ENCODE peak calls at places on chromosomes 4 and X, in six cellular contexts. R, S, P, J, Z and L are unnamed samples.

GRCh38 chr4:170089274-170089742 is 448 bp downstream of the AADAT start:
- DNase-seq in J (no peak), P (no peak), S (no peak), R (peak; percentile 47), Z (peak; percentile 57), L (peak; percentile 62)

GRCh38 chr4:57265831-57266582 is 155.8 kb upstream of the IGFBP7 start:
- DNase-seq in R (no peak), J (no peak), S (no peak), Z (no peak), P (no peak), L (no peak)

GRCh38 chrX:144006811-144007210 is 122.9 kb downstream of the UBE2NL start:
- DNase-seq in P (no peak), Z (peak; percentile 63), R (peak; percentile 10), S (no peak), J (no peak), L (no peak)

GRCh38 chr4:57129477-57129876 is 19.3 kb upstream of the IGFBP7 start:
- DNase-seq in J (no peak), R (no peak), S (no peak), Z (no peak), P (no peak), L (no peak)

GRCh38 chr4:19358015-19358414 is 893.7 kb upstream of the SLIT2 start:
- DNase-seq in P (no peak), J (no peak), R (peak; percentile 26), Z (no peak), S (no peak), L (peak; percentile 27)

GRCh38 chr4:3677671-3678070 is 88.5 kb upstream of the ADRA2C start:
- DNase-seq in Z (no peak), J (no peak), S (peak; percentile 41), R (no peak), P (no peak), L (no peak)

GRCh38 chr4:5863461-5864113 is 29.3 kb downstream of the CRMP1 start:
- DNase-seq in S (no peak), Z (peak; percentile 93), J (no peak), P (no peak), R (peak; percentile 97), L (peak; percentile 60)

GRCh38 chr4:8125526-8126056 is 33.0 kb downstream of the ABLIM2 start:
- DNase-seq in J (no peak), S (no peak), Z (no peak), P (no peak), R (no peak), L (no peak)

GRCh38 chrX:100687546-100687945 is 43.5 kb downstream of the SRPX2 start:
- DNase-seq in J (no peak), S (no peak), Z (no peak), R (no peak), P (no peak), L (no peak)

GRCh38 chr4:130524057-130524456 is 1428.1 kb downstream of the C4orf33 start:
- DNase-seq in P (no peak), J (no peak), Z (no peak), S (no peak), R (no peak), L (no peak)

GRCh38 chr4:84474107-84474506 is 25.0 kb downstream of the NKX6-1 start:
- DNase-seq in R (no peak), Z (no peak), P (no peak), J (no peak), S (no peak), L (no peak)

GRCh38 chr4:59039046-59039445 is 1928.9 kb upstream of the IGFBP7 start:
- DNase-seq in P (no peak), R (no peak), S (no peak), Z (no peak), J (no peak), L (no peak)

GRCh38 chr4:1407657-1408333 is 1.6 kb upstream of the NKX1-1 start:
- DNase-seq in S (no peak), Z (no peak), P (peak; percentile 49), R (no peak), J (no peak), L (no peak)
- H3K4me3 ChIP-seq in S (no peak overlapping the region), Z (no peak overlapping the region), P (no peak overlapping the region), R (no peak overlapping the region), J (no peak overlapping the region), L (no peak overlapping the region)

GRCh38 chr4:125316781-125317525 is 2.2 kb downstream of the FAT4 start:
- DNase-seq in Z (peak; percentile 46), R (peak; percentile 18), P (peak; percentile 88), S (peak; percentile 76), J (peak; percentile 74), L (peak; percentile 45)

GRCh38 chr4:125316391-125316780 is 1.6 kb downstream of the FAT4 start:
- DNase-seq in S (no peak), Z (no peak), J (peak; percentile 70), R (no peak), P (peak; percentile 88), L (no peak)

GRCh38 chr4:125315571-125316390 is 1.0 kb downstream of the FAT4 start:
- DNase-seq in J (peak; percentile 66), P (peak; percentile 87), R (peak; percentile 38), Z (peak; percentile 73), S (peak; percentile 74), L (peak; percentile 84)

GRCh38 chr4:125319311-125319710 is 4.6 kb downstream of the FAT4 start:
- DNase-seq in J (no peak), R (peak; percentile 49), Z (peak; percentile 15), S (no peak), P (no peak), L (peak; percentile 23)

DNA sequence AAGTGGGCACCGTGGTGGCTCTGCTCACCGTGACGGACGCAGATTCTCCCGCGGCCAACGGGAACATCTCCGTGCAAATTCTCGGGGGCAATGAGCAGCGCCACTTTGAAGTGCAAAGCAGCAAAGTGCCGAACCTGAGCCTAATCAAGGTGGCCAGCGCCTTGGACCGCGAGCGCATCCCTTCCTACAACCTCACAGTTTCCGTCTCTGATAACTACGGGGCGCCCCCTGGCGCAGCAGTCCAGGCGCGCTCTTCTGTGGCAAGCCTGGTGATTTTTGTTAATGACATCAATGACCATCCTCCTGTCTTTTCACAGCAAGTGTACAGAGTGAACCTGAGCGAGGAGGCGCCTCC is 2.7 kb downstream of the FAT4 start:
- DNase-seq in P (peak; percentile 89), J (peak; percentile 69), S (peak; percentile 73), Z (peak; percentile 53), R (peak; percentile 33), L (peak; percentile 82)
- H3K4me3 ChIP-seq in P (peak overlapping the region; percentile 73), J (peak overlapping the region; percentile 87), S (peak overlapping the region; percentile 97), Z (peak overlapping the region; percentile 87), R (peak overlapping the region; percentile 92), L (peak overlapping the region; percentile 99)

GRCh38 chrX:10039821-10040793 is 72.9 kb downstream of the CLDN34 start:
- DNase-seq in J (no peak), P (peak; percentile 39), S (no peak), R (no peak), Z (no peak), L (peak; percentile 48)
- H3K4me3 ChIP-seq in J (no peak overlapping the region), P (no peak overlapping the region), S (no peak overlapping the region), R (no peak overlapping the region), Z (no peak overlapping the region), L (no peak overlapping the region)

GRCh38 chr4:680091-680490 is 5.7 kb downstream of the MYL5 start:
- DNase-seq in Z (no peak), P (no peak), S (no peak), R (no peak), J (no peak), L (no peak)

GRCh38 chr4:681736-682451 is 7.1 kb downstream of the SLC49A3 start:
- DNase-seq in J (no peak), S (peak; percentile 77), Z (no peak), R (no peak), P (peak; percentile 92), L (no peak)

GRCh38 chr4:680565-680930 is 6.2 kb downstream of the MYL5 start:
- DNase-seq in P (peak; percentile 90), S (peak; percentile 71), Z (no peak), R (no peak), J (no peak), L (no peak)

GRCh38 chr4:679571-680083 is 5.3 kb downstream of the MYL5 start:
- DNase-seq in R (no peak), P (no peak), S (no peak), J (no peak), Z (no peak), L (no peak)

GRCh38 chr4:680931-681645 is 6.7 kb downstream of the MYL5 start:
- DNase-seq in Z (no peak), P (peak; percentile 96), R (no peak), S (peak; percentile 89), J (no peak), L (no peak)
- H3K4me3 ChIP-seq in Z (peak overlapping the region; percentile 39), P (no peak overlapping the region), R (peak overlapping the region; percentile 17), S (peak overlapping the region; percentile 36), J (peak overlapping the region; percentile 68), L (peak overlapping the region; percentile 46)

GRCh38 chr4:81136161-81136910 is 78.7 kb downstream of the PRKG2 start:
- DNase-seq in R (peak; percentile 94), S (peak; percentile 68), J (peak; percentile 74), Z (peak; percentile 88), P (no peak), L (peak; percentile 94)
- H3K4me3 ChIP-seq in R (no peak overlapping the region), S (no peak overlapping the region), J (no peak overlapping the region), Z (no peak overlapping the region), P (no peak overlapping the region), L (no peak overlapping the region)

GRCh38 chr4:87354168-87355102 is 31.8 kb upstream of the HSD17B13 start:
- DNase-seq in S (no peak), R (no peak), Z (peak; percentile 43), J (no peak), P (no peak), L (peak; percentile 25)
- H3K4me3 ChIP-seq in S (no peak overlapping the region), R (no peak overlapping the region), Z (no peak overlapping the region), J (no peak overlapping the region), P (no peak overlapping the region), L (no peak overlapping the region)

GRCh38 chr4:187668683-187669082 is 326.9 kb upstream of the ZFP42 start:
- DNase-seq in P (no peak), S (no peak), R (peak; percentile 20), J (no peak), Z (peak; percentile 24), L (no peak)
- H3K4me3 ChIP-seq in P (no peak overlapping the region), S (no peak overlapping the region), R (no peak overlapping the region), J (no peak overlapping the region), Z (no peak overlapping the region), L (no peak overlapping the region)

GRCh38 chr4:114600066-114600552 is 1.5 kb downstream of the UGT8 start:
- DNase-seq in R (no peak), Z (no peak), P (no peak), J (no peak), S (no peak), L (no peak)
- H3K4me3 ChIP-seq in R (peak overlapping the region; percentile 63), Z (no peak overlapping the region), P (no peak overlapping the region), J (peak overlapping the region; percentile 76), S (no peak overlapping the region), L (no peak overlapping the region)

GRCh38 chrX:121754301-121754700 is 706.9 kb downstream of the GLUD2 start:
- DNase-seq in Z (no peak), P (no peak), R (no peak), J (no peak), S (no peak), L (no peak)
- H3K4me3 ChIP-seq in Z (no peak overlapping the region), P (no peak overlapping the region), R (no peak overlapping the region), J (no peak overlapping the region), S (no peak overlapping the region), L (no peak overlapping the region)

DNA sequence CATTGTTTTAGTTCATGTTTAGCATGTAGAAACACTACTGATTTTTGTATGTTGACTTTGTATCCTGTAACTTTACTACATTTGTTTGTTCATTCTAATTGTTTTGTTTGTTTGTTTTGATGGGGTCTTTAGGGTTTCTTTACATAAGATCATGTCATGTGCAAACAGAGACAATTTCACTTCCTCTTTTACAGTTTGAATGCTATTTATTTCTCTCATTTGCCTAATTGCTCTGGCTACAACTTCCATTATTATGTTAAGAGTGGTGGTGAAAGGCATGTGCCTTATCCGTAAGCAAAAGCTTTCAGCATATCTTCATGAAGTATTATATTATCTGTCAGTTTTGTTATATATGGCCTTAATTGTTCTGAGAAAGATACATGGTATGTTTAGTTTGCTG is 571.1 kb downstream of the PCDH7 start:
- DNase-seq in R (no peak), P (no peak), Z (no peak), S (no peak), J (no peak), L (no peak)
- H3K4me3 ChIP-seq in R (no peak overlapping the region), P (no peak overlapping the region), Z (no peak overlapping the region), S (no peak overlapping the region), J (no peak overlapping the region), L (no peak overlapping the region)